ENCODE peak calls at places on chromosomes 13 and 19, in ten cellular contexts. Q is adrenal gland, V is tibial artery, M is heart left ventricle, D is cardiac fibroblast, X is uterus, B is lower lobe of right lung, T is AG04450, P is HFF-Myc, A is Panc1. Z is an unnamed sample.

GRCh38 chr19:50861496-50862286 is 7.0 kb downstream of the KLK3 start:
- DNase-seq in P (no peak), T (no peak), X (no peak), V (no peak), A (no peak), B (no peak), M (no peak), D (no peak), Q (no peak), Z (no peak)

GRCh38 chr13:77325371-77325941 is 1.4 kb downstream of the MYCBP2 start:
- DNase-seq in B (no peak), X (no peak), M (no peak), P (no peak), V (no peak), A (no peak), D (peak), T (no peak), Q (no peak), Z (no peak)

GRCh38 chr19:47778954-47779351 is 450 bp downstream of the SELENOW start:
- DNase-seq in T (no peak), P (no peak), Q (peak), D (peak), M (peak), B (no peak), A (no peak), V (peak), X (peak), Z (peak)

GRCh38 chr19:18649371-18650047 is 12.7 kb downstream of the KLHL26 start:
- DNase-seq in B (peak), V (peak), T (no peak), D (peak), M (peak), X (peak), P (no peak), A (no peak), Q (peak), Z (peak)

GRCh38 chr13:43544011-43544410 is 242.8 kb downstream of the ENOX1 start:
- DNase-seq in P (no peak), T (no peak), X (peak), V (no peak), M (no peak), D (peak), B (no peak), Q (no peak), A (no peak), Z (no peak)

GRCh38 chr13:44031555-44031954 is 151.9 kb downstream of the LACC1 start:
- DNase-seq in M (no peak), T (no peak), V (no peak), P (no peak), X (no peak), Q (no peak), D (no peak), B (no peak), A (no peak), Z (no peak)

GRCh38 chr13:50189450-50189849 is 174.2 kb downstream of the KCNRG start:
- DNase-seq in D (no peak), B (no peak), A (no peak), Q (no peak), M (no peak), V (no peak), T (no peak), X (no peak), P (no peak), Z (no peak)

GRCh38 chr19:46372901-46373572 is 26.1 kb downstream of the PPP5C start:
- DNase-seq in X (no peak), A (no peak), V (no peak), Q (no peak), M (no peak), D (peak), T (no peak), P (no peak), B (no peak), Z (no peak)

GRCh38 chr19:45817725-45818301 is 2.7 kb upstream of the RSPH6A start:
- DNase-seq in P (no peak), V (no peak), A (no peak), T (no peak), M (no peak), X (no peak), B (no peak), Q (no peak), D (no peak), Z (no peak)

GRCh38 chr19:28553764-28554163 is 659.2 kb downstream of the UQCRFS1 start:
- DNase-seq in X (no peak), T (no peak), V (no peak), D (no peak), P (no peak), A (no peak), M (no peak), B (no peak), Q (no peak), Z (no peak)

GRCh38 chr19:12035220-12036172 is at the start of gene ZNF433:
- DNase-seq in B (peak), P (peak), X (peak), V (peak), M (peak), A (no peak), Q (peak), T (peak), D (peak), Z (peak)

GRCh38 chr19:10317045-10317856 is 1.4 kb upstream of the FDX2 start:
- DNase-seq in B (no peak), A (no peak), X (no peak), V (no peak), Q (no peak), T (no peak), M (no peak), D (no peak), P (no peak), Z (no peak)

GRCh38 chr13:29849731-29850212 is 645 bp downstream of the UBL3 start:
- DNase-seq in P (no peak), D (peak), Q (peak), X (peak), M (peak), B (peak), T (no peak), V (peak), A (no peak), Z (peak)

GRCh38 chr13:48588120-48588519 is 55.2 kb upstream of the RCBTB2 start:
- DNase-seq in X (no peak), P (no peak), A (no peak), T (no peak), Q (no peak), D (no peak), B (no peak), M (no peak), V (no peak), Z (no peak)

GRCh38 chr13:70732611-70733010 is 624.4 kb upstream of the KLHL1 start:
- DNase-seq in T (no peak), A (no peak), D (no peak), B (no peak), V (no peak), P (no peak), Q (no peak), M (no peak), X (no peak), Z (no peak)

GRCh38 chr13:21033224-21033855 is 28.0 kb downstream of the LATS2 start:
- DNase-seq in D (peak), P (no peak), A (no peak), B (no peak), X (peak), M (peak), Q (peak), T (no peak), V (peak), Z (no peak)

GRCh38 chr13:97388385-97388784 is 45.6 kb upstream of the RAP2A start:
- DNase-seq in M (no peak), P (no peak), Q (no peak), X (no peak), A (no peak), V (no peak), T (no peak), D (no peak), B (no peak), Z (no peak)

GRCh38 chr19:45323671-45324081 is 1.0 kb upstream of the CKM start:
- DNase-seq in M (peak), P (no peak), D (no peak), V (no peak), T (no peak), X (no peak), B (no peak), Q (no peak), A (no peak), Z (no peak)

GRCh38 chr13:94711561-94712286 is 621 bp downstream of the SOX21 start:
- DNase-seq in M (no peak), P (no peak), A (no peak), X (no peak), D (peak), B (no peak), T (no peak), Q (no peak), V (no peak), Z (peak)

GRCh38 chr13:46667687-46668281 is 114.8 kb downstream of the LRCH1 start:
- DNase-seq in T (no peak), B (no peak), M (no peak), D (peak), V (no peak), A (no peak), X (no peak), Q (no peak), P (no peak), Z (no peak)
- H3K4me3 ChIP-seq in T (peak), B (peak), M (no peak), D (peak), V (peak), A (no peak), X (no peak), Q (no peak), P (no peak), Z (no peak)

GRCh38 chr19:55344444-55344843 is 4.8 kb downstream of the KMT5C start:
- DNase-seq in Q (no peak), A (no peak), D (no peak), T (no peak), V (no peak), X (no peak), P (no peak), B (no peak), M (no peak), Z (no peak)
- TF ChIP-seq CTCF in Q (no peak), A (no peak), D (no peak), T (no peak), V (no peak), X (no peak), P (no peak), B (no peak), M (no peak), Z (no peak)

DNA sequence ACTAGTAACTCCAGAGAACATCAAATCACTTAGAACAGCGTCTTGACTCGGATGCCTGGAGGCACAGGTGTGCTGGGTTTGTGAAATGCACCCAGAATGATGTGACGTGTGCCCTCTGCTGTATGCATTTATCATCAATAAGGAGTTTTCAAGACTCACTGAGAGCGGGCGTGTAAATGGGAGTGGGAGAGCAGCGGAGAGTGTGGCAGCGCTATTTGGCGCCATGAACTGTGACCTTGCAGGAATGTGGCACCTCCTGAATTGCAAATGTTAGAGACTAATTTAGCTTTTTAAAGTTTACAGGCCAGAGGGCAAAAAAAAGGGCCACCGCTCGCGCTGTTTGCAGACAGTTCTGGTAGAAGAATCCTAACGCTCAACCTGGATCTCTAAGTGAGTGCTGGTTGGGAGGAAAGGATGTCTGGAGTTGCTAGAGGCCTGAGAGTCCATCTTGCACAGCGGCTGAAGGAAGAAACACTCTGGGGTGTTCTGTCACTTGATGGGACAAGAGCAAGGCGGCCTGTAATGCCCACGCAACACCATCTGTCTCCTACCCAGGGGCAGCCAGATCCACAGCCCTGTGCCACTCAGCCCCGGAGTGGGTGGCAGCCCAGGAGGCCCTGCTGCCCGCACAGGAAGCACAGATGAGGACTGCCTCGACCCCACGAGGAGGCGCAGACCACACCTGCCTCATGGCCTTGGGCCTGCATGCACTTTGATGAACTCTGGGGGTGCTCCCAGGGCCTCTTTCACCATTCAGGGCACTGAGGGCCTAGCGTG is 19.7 kb downstream of the RANBP3 start:
- DNase-seq in A (no peak), P (no peak), X (no peak), D (no peak), B (no peak), M (no peak), T (no peak), Q (no peak), V (no peak), Z (no peak)
- H3K4me3 ChIP-seq in A (no peak), P (no peak), X (no peak), D (no peak), B (no peak), M (no peak), T (no peak), Q (no peak), V (no peak), Z (no peak)

GRCh38 chr19:34676697-34677385 is at the start of gene SCGB2B2:
- DNase-seq in D (no peak), A (no peak), X (no peak), Q (no peak), T (no peak), B (peak), V (no peak), M (peak), P (peak), Z (no peak)
- TF ChIP-seq CTCF in D (no peak), A (no peak), X (peak), Q (no peak), T (peak), B (no peak), V (peak), M (no peak), P (peak), Z (no peak)

GRCh38 chr13:22880756-22881701 is 299.8 kb upstream of the SGCG start:
- DNase-seq in D (no peak), M (no peak), P (no peak), X (no peak), A (no peak), T (no peak), V (no peak), B (no peak), Q (no peak), Z (no peak)
- H3K4me3 ChIP-seq in D (no peak), M (no peak), P (no peak), X (no peak), A (no peak), T (no peak), V (no peak), B (no peak), Q (no peak), Z (no peak)

GRCh38 chr13:113302940-113303339 is 5.9 kb downstream of the LAMP1 start:
- DNase-seq in D (no peak), Q (no peak), A (no peak), X (no peak), B (no peak), T (no peak), P (no peak), M (no peak), V (no peak), Z (no peak)
- TF ChIP-seq CTCF in D (no peak), Q (no peak), A (no peak), X (no peak), B (no peak), T (no peak), P (no peak), M (no peak), V (no peak), Z (no peak)